ENCODE peak calls at places on chromosomes 2 and 18, in eight cellular contexts. X, W, F, C, V, N, G and M are unnamed samples.

GRCh38 chr2:24809316-24810007 is 16.2 kb downstream of the CENPO start:
- DNase-seq in W (no peak), V (no peak), X (no peak), F (no peak), C (no peak), G (no peak), N (no peak), M (no peak)

GRCh38 chr2:237305579-237305978 is 108.4 kb downstream of the COL6A3 start:
- DNase-seq in C (no peak), N (no peak), X (no peak), G (no peak), W (no peak), V (no peak), F (no peak), M (no peak)

GRCh38 chr18:12334280-12335262 is 26.5 kb downstream of the TUBB6 start:
- DNase-seq in C (no peak), X (no peak), V (no peak), G (no peak), F (no peak), W (peak), N (no peak), M (no peak)

GRCh38 chr2:12321017-12321641 is 395.6 kb upstream of the TRIB2 start:
- DNase-seq in C (no peak), N (no peak), X (peak), W (peak), F (no peak), V (no peak), G (peak), M (no peak)

GRCh38 chr2:237236188-237236587 is 150.5 kb downstream of the COPS8 start:
- DNase-seq in V (no peak), F (no peak), W (no peak), G (peak), X (no peak), N (no peak), C (no peak), M (no peak)

GRCh38 chr2:26114144-26114543 is 58.7 kb upstream of the GAREM2 start:
- DNase-seq in W (no peak), V (no peak), X (no peak), N (no peak), F (no peak), G (peak), C (no peak), M (no peak)

GRCh38 chr2:158501301-158501700 is 44.5 kb downstream of the PKP4 start:
- DNase-seq in F (no peak), C (no peak), W (peak), N (no peak), X (no peak), V (no peak), G (no peak), M (no peak)

GRCh38 chr2:10398496-10398895 is 49.6 kb downstream of the ODC1 start:
- DNase-seq in F (peak), X (no peak), C (no peak), N (no peak), G (no peak), W (peak), V (no peak), M (no peak)

GRCh38 chr18:48825101-48825745 is 125.5 kb downstream of the SMAD7 start:
- DNase-seq in V (no peak), G (peak), N (no peak), F (no peak), X (no peak), W (no peak), C (peak), M (peak)

GRCh38 chr2:7845332-7845731 is 836.5 kb upstream of the ID2 start:
- DNase-seq in V (no peak), N (no peak), F (no peak), C (no peak), W (peak), G (peak), X (no peak), M (no peak)

GRCh38 chr2:42906557-42907380 is 114.4 kb upstream of the HAAO start:
- DNase-seq in V (no peak), C (peak), X (peak), W (peak), N (no peak), G (peak), F (peak), M (no peak)

GRCh38 chr2:101998556-101999121 is 6.9 kb downstream of the IL1R2 start:
- DNase-seq in N (no peak), C (no peak), X (no peak), F (peak), W (no peak), G (no peak), V (no peak), M (no peak)

GRCh38 chr2:38736035-38736320 is 15.2 kb downstream of the SRSF7 start:
- DNase-seq in X (no peak), V (no peak), W (no peak), F (no peak), G (no peak), N (no peak), C (no peak), M (no peak)

GRCh38 chr2:176093889-176094232 is 1.3 kb downstream of the HOXD13 start:
- DNase-seq in G (no peak), V (no peak), N (no peak), W (no peak), F (no peak), C (no peak), X (no peak), M (no peak)

GRCh38 chr2:96146151-96146880 is 1.1 kb upstream of the DUSP2 start:
- DNase-seq in C (no peak), N (peak), V (peak), G (peak), F (peak), W (peak), X (no peak), M (peak)

GRCh38 chr18:23234619-23235018 is 99.3 kb downstream of the CABLES1 start:
- DNase-seq in G (no peak), N (no peak), V (no peak), C (no peak), X (no peak), F (no peak), W (no peak), M (no peak)

GRCh38 chr18:7390731-7391492 is 160.0 kb downstream of the LRRC30 start:
- DNase-seq in G (no peak), C (no peak), F (no peak), N (no peak), W (no peak), V (no peak), X (no peak), M (no peak)

GRCh38 chr2:207133493-207133861 is 32.3 kb downstream of the KLF7 start:
- DNase-seq in W (peak), G (no peak), F (no peak), V (no peak), X (no peak), C (no peak), N (no peak), M (no peak)

GRCh38 chr2:20582600-20583221 is 68.2 kb downstream of the HS1BP3 start:
- DNase-seq in F (no peak), G (no peak), N (no peak), W (peak), V (no peak), X (no peak), C (no peak), M (no peak)

GRCh38 chr2:51918113-51918512 is 886.2 kb upstream of the NRXN1 start:
- DNase-seq in C (no peak), G (peak), X (no peak), W (no peak), N (no peak), F (no peak), V (no peak), M (no peak)

GRCh38 chr2:137775529-137775928 is 188.7 kb upstream of the HNMT start:
- DNase-seq in C (no peak), N (no peak), W (no peak), F (no peak), X (peak), G (no peak), V (no peak), M (no peak)

GRCh38 chr2:1721706-1722483 is 22.4 kb downstream of the PXDN start:
- DNase-seq in X (no peak), F (no peak), V (no peak), G (peak), N (no peak), C (peak), W (no peak), M (no peak)

GRCh38 chr18:49464718-49465598 is 4.5 kb upstream of the DYM start:
- DNase-seq in N (no peak), V (no peak), W (no peak), F (no peak), C (peak), G (no peak), X (no peak), M (no peak)

DNA sequence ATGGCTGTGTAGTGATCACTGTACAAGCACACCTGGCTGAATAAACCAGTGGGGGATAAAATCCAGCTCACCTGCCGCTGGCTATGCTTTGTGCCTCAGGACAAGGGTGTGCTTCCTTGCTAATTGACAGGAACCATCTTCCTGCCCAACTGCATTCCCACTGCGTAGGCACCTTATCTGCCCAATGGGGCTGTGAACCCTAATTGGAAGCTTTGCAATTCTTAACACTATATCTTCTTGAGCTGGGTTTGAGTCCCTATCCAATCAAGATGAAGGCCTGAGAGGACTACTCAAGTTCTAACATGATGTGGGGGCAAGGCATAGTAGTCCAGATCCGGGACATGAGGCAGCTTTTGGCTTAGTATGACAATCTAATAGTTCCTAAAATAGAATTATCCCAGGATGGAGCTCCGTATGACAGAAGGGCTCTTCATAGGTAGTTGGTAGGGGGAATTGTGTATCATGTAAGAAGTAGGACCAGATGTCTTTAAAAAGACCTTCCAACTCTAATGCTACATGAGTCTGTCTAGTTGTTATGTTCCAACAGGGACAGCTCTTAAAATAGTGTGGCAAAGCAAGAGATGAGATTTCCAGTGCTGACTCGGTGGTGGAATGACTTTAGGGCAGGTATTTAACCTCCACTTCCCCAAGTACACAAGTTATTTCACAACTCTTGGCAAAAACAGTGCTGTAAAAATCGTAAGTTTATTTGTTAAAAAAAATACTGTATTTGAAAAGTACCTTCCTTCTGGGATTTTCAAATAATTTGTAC is 2.3 kb upstream of the TMEM150A start:
- DNase-seq in X (no peak), C (no peak), F (no peak), N (no peak), V (no peak), W (no peak), G (no peak), M (no peak)
- H3K27ac ChIP-seq in X (peak), C (no peak), F (no peak), N (peak), V (no peak), W (peak), G (peak), M (no peak)

DNA sequence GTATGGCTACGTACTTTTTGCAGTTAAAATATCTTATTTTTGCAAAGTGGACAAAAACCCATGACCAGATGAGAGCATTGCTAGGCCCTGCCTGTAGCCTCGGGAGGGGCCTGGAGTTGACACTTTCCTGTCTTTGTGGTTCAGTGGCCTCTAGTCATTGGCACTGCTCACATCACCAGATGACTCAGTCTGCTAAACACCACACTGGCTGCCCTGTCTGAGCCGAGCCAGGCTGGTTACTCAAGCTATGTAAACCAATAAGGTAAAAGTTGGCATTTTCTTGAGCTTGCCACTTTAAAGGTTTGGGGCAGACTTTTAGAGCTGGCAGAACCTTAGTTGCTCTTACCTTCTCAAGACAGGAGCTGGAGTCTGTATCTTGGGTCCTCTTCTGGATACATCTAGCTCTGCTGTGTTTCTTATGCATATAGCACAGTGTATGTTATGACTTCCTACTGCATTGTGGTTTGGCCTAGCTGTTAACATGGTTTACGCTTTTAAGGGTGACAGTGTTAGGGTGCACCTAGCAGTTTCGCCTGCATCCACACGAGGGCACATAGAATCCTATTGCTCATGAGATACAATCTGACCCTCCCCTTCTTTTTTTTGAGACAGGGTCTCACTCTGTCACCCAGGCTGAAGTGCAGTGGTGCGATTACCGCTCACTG is 76.4 kb downstream of the AP1S3 start:
- DNase-seq in N (no peak), V (peak), X (peak), W (peak), C (peak), F (peak), G (peak), M (peak)
- H3K27ac ChIP-seq in N (no peak), V (peak), X (peak), W (no peak), C (peak), F (peak), G (peak), M (peak)

GRCh38 chr2:30149513-30149912 is 2.7 kb downstream of the YPEL5 start:
- DNase-seq in V (no peak), N (no peak), G (peak), C (no peak), X (peak), W (no peak), F (no peak), M (no peak)
- H3K27ac ChIP-seq in V (no peak), N (no peak), G (no peak), C (peak), X (no peak), W (no peak), F (no peak), M (no peak)

GRCh38 chr2:18339326-18339725 is 221.1 kb downstream of the RDH14 start:
- DNase-seq in F (no peak), X (no peak), C (peak), G (peak), W (no peak), N (no peak), V (no peak), M (no peak)
- H3K27ac ChIP-seq in F (no peak), X (no peak), C (peak), G (no peak), W (no peak), N (no peak), V (no peak), M (no peak)

GRCh38 chr2:45167885-45168284 is 158.6 kb upstream of the SIX2 start:
- DNase-seq in X (no peak), V (no peak), G (no peak), W (no peak), F (no peak), N (no peak), C (no peak), M (no peak)

GRCh38 chr2:45170191-45170975 is 161.1 kb upstream of the SIX2 start:
- DNase-seq in W (peak), C (no peak), N (no peak), G (no peak), F (no peak), V (no peak), X (no peak), M (no peak)

GRCh38 chr2:45169339-45170190 is 160.3 kb upstream of the SIX2 start:
- DNase-seq in F (no peak), W (peak), N (no peak), X (peak), C (peak), V (no peak), G (no peak), M (no peak)

GRCh38 chr2:45170976-45171514 is 161.8 kb upstream of the SIX2 start:
- DNase-seq in V (no peak), F (no peak), X (no peak), G (no peak), N (no peak), W (no peak), C (no peak), M (no peak)

DNA sequence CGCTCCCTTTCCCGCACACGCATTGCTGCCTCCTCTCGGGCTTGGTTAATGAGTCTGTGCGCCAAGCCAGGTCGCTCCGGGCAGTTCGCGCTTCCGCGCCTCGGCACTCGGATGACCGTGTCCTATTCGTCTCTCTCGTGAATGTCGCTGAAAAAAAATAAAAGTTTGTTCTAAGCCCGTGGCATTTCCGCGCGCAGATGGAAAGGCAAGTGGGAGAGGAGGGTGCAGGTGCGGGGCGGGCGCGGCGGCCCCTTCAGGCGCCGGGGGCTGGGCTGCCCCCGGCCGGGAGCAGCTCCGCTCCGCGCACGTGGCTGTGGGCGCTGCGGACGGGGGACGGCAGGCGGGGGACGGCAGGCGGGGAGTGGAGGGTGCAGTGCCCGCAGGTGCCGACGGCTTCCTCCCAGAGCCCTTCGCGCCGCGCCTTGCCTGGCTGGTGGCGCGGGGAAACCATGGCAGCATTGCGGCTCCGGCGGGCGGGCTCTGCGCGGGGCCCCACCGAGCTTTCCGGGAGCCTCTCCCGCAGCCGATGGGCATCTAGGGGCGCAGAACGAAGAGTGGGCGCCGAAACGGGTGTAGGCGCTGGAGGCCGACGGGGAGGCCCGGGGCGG is 159.6 kb upstream of the SIX2 start:
- DNase-seq in V (no peak), F (no peak), G (no peak), X (no peak), W (no peak), N (no peak), C (peak), M (no peak)
- H3K27ac ChIP-seq in V (no peak), F (no peak), G (no peak), X (no peak), W (no peak), N (no peak), C (no peak), M (no peak)

GRCh38 chr2:55958756-55959155 is 35.2 kb upstream of the EFEMP1 start:
- DNase-seq in W (no peak), N (no peak), G (peak), X (no peak), C (no peak), F (no peak), V (no peak), M (no peak)
- H3K27ac ChIP-seq in W (no peak), N (no peak), G (peak), X (peak), C (no peak), F (no peak), V (no peak), M (no peak)

GRCh38 chr18:28110924-28111323 is 66.0 kb downstream of the CDH2 start:
- DNase-seq in N (no peak), F (no peak), W (no peak), G (no peak), V (no peak), C (no peak), X (no peak), M (no peak)

GRCh38 chr18:28112056-28112470 is 64.9 kb downstream of the CDH2 start:
- DNase-seq in F (no peak), C (peak), X (peak), N (no peak), G (peak), W (no peak), V (no peak), M (no peak)

GRCh38 chr18:28109781-28110460 is 67.0 kb downstream of the CDH2 start:
- DNase-seq in N (no peak), C (no peak), F (no peak), X (no peak), W (no peak), G (peak), V (no peak), M (no peak)

GRCh38 chr18:28108254-28108653 is 68.7 kb downstream of the CDH2 start:
- DNase-seq in G (no peak), W (no peak), N (no peak), V (no peak), F (no peak), C (no peak), X (no peak), M (no peak)

GRCh38 chr18:28108801-28109200 is 68.1 kb downstream of the CDH2 start:
- DNase-seq in F (no peak), V (no peak), N (no peak), C (no peak), G (peak), W (no peak), X (peak), M (no peak)
- H3K27ac ChIP-seq in F (no peak), V (no peak), N (no peak), C (no peak), G (peak), W (no peak), X (peak), M (no peak)